ENCODE peak calls at places on chromosome 5, in ten cellular contexts. I, N, A, Y, V, E, B, H, U and K are unnamed samples.

GRCh38 chr5:90558344-90559192 is at the start of gene ADGRV1:
- DNase-seq in I (peak), N (no peak), A (no peak), Y (peak), V (peak), E (peak), B (peak), H (peak), U (peak), K (no peak)

GRCh38 chr5:909086-909485 is 16.4 kb downstream of the TRIP13 start:
- DNase-seq in I (no peak), N (peak), A (no peak), Y (no peak), V (no peak), E (no peak), B (no peak), H (no peak), U (no peak), K (no peak)

GRCh38 chr5:135220394-135221186 is 178.4 kb downstream of the MACROH2A1 start:
- DNase-seq in I (no peak), N (peak), A (no peak), Y (peak), V (no peak), E (no peak), B (no peak), H (no peak), U (no peak), K (no peak)

GRCh38 chr5:759111-759741 is 25.3 kb downstream of the ZDHHC11B start:
- DNase-seq in I (no peak), N (peak), A (no peak), Y (peak), V (no peak), E (no peak), B (peak), H (no peak), U (no peak), K (peak)

GRCh38 chr5:140165921-140166270 is 9.1 kb upstream of the CYSTM1 start:
- DNase-seq in I (no peak), N (no peak), A (no peak), Y (no peak), V (no peak), E (no peak), B (no peak), H (no peak), U (no peak), K (no peak)

GRCh38 chr5:159629158-159629557 is 287.1 kb upstream of the ADRA1B start:
- DNase-seq in I (no peak), N (no peak), A (no peak), Y (no peak), V (no peak), E (no peak), B (no peak), H (no peak), U (no peak), K (no peak)

GRCh38 chr5:136810198-136810823 is 445.0 kb upstream of the TRPC7 start:
- DNase-seq in I (no peak), N (no peak), A (no peak), Y (no peak), V (no peak), E (no peak), B (no peak), H (no peak), U (no peak), K (no peak)

GRCh38 chr5:168978500-168978899 is 322.4 kb downstream of the SLIT3 start:
- DNase-seq in I (no peak), N (no peak), A (no peak), Y (no peak), V (no peak), E (no peak), B (no peak), H (no peak), U (no peak), K (no peak)

GRCh38 chr5:92969781-92970237 is 611.2 kb downstream of the NR2F1-AS1 start:
- DNase-seq in I (no peak), N (no peak), A (no peak), Y (no peak), V (no peak), E (no peak), B (no peak), H (no peak), U (no peak), K (no peak)

GRCh38 chr5:126692971-126693370 is 84.0 kb upstream of the LMNB1 start:
- DNase-seq in I (no peak), N (no peak), A (no peak), Y (no peak), V (no peak), E (no peak), B (no peak), H (no peak), U (no peak), K (no peak)

GRCh38 chr5:148384389-148384756 is 615 bp downstream of the FBXO38 start:
- DNase-seq in I (no peak), N (no peak), A (no peak), Y (no peak), V (no peak), E (peak), B (peak), H (no peak), U (no peak), K (no peak)

GRCh38 chr5:151706906-151707305 is 20.2 kb upstream of the SPARC start:
- DNase-seq in I (no peak), N (no peak), A (no peak), Y (no peak), V (no peak), E (no peak), B (no peak), H (no peak), U (no peak), K (no peak)

GRCh38 chr5:322281-322941 is 897 bp downstream of the AHRR start:
- DNase-seq in I (no peak), N (no peak), A (no peak), Y (no peak), V (no peak), E (no peak), B (no peak), H (no peak), U (no peak), K (no peak)

GRCh38 chr5:80963521-80963895 is 3.3 kb downstream of the RASGRF2 start:
- DNase-seq in I (no peak), N (no peak), A (no peak), Y (no peak), V (no peak), E (no peak), B (no peak), H (no peak), U (no peak), K (no peak)

GRCh38 chr5:169561883-169562282 is 21.7 kb upstream of the SPDL1 start:
- DNase-seq in I (no peak), N (no peak), A (no peak), Y (no peak), V (no peak), E (no peak), B (no peak), H (no peak), U (no peak), K (no peak)

GRCh38 chr5:9467199-9468069 is 78.4 kb downstream of the SEMA5A start:
- DNase-seq in I (no peak), N (peak), A (no peak), Y (peak), V (no peak), E (no peak), B (no peak), H (no peak), U (no peak), K (no peak)

GRCh38 chr5:53031695-53032096 is 42.5 kb downstream of the ITGA2 start:
- DNase-seq in I (no peak), N (no peak), A (no peak), Y (no peak), V (no peak), E (no peak), B (no peak), H (no peak), U (no peak), K (no peak)

GRCh38 chr5:148730272-148730954 is 76.1 kb upstream of the HTR4 start:
- DNase-seq in I (no peak), N (no peak), A (no peak), Y (no peak), V (no peak), E (no peak), B (no peak), H (no peak), U (no peak), K (no peak)

GRCh38 chr5:1799110-1799601 is 481 bp downstream of the MRPL36 start:
- DNase-seq in I (no peak), N (no peak), A (no peak), Y (no peak), V (peak), E (no peak), B (peak), H (no peak), U (no peak), K (no peak)

GRCh38 chr5:111530298-111530740 is 18.0 kb upstream of the STARD4 start:
- DNase-seq in I (peak), N (peak), A (peak), Y (peak), V (peak), E (peak), B (peak), H (no peak), U (peak), K (peak)

GRCh38 chr5:135437796-135438560 is 9.2 kb downstream of the DCANP1 start:
- DNase-seq in I (peak), N (peak), A (no peak), Y (peak), V (no peak), E (peak), B (peak), H (no peak), U (no peak), K (peak)

GRCh38 chr5:168295574-168296201 is 4.2 kb downstream of the WWC1 start:
- DNase-seq in I (no peak), N (no peak), A (no peak), Y (no peak), V (no peak), E (no peak), B (peak), H (peak), U (no peak), K (no peak)

GRCh38 chr5:11650936-11651335 is 253.3 kb downstream of the CTNND2 start:
- DNase-seq in I (no peak), N (no peak), A (no peak), Y (no peak), V (no peak), E (no peak), B (no peak), H (peak), U (no peak), K (no peak)

GRCh38 chr5:139985733-139986132 is 57.4 kb downstream of the NRG2 start:
- DNase-seq in I (no peak), N (no peak), A (no peak), Y (no peak), V (no peak), E (no peak), B (no peak), H (no peak), U (no peak), K (no peak)

GRCh38 chr5:332843-333242 is 11.3 kb downstream of the AHRR start:
- DNase-seq in I (no peak), N (no peak), A (no peak), Y (no peak), V (no peak), E (no peak), B (no peak), H (no peak), U (no peak), K (no peak)

DNA sequence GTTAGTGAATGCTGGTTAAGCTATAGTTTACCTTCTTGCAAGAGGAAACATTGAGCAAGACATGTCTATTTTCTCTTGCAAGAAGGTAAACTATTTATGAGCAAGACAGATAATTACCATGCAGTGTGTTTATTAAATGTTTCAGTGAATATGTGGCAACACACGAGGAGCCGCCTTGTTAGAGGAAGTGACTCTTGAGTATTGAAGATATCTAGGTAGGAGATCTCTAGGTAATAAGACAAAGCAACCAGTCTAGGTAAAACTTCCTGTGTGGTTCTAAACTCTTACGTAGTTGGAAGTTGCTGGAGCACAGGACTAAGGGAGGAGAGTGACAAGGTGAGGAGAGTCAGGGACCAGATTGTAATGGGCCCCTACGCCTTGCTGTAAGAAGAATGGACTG is 16.8 kb downstream of the SKP2 start:
- DNase-seq in I (no peak), N (no peak), A (no peak), Y (no peak), V (no peak), E (no peak), B (no peak), H (no peak), U (no peak), K (no peak)
- TF ChIP-seq POLR2A in I (no peak), N (no peak), A (no peak), Y (no peak), V (no peak), E (no peak), B (no peak), H (no peak), U (no peak), K (no peak)

GRCh38 chr5:141514330-141515111 is 25.6 kb downstream of the PCDHGC5 start:
- DNase-seq in I (peak), N (no peak), A (no peak), Y (no peak), V (no peak), E (no peak), B (no peak), H (peak), U (no peak), K (no peak)

GRCh38 chr5:141515141-141515540 is 26.3 kb downstream of the PCDHGC5 start:
- DNase-seq in I (no peak), N (no peak), A (no peak), Y (no peak), V (no peak), E (no peak), B (no peak), H (no peak), U (no peak), K (no peak)

GRCh38 chr5:141513021-141513626 is 24.2 kb downstream of the PCDHGC5 start:
- DNase-seq in I (peak), N (no peak), A (no peak), Y (no peak), V (no peak), E (no peak), B (peak), H (no peak), U (peak), K (no peak)

GRCh38 chr5:141512390-141513020 is 23.6 kb downstream of the PCDHGC5 start:
- DNase-seq in I (peak), N (peak), A (no peak), Y (peak), V (no peak), E (peak), B (peak), H (peak), U (peak), K (peak)

DNA sequence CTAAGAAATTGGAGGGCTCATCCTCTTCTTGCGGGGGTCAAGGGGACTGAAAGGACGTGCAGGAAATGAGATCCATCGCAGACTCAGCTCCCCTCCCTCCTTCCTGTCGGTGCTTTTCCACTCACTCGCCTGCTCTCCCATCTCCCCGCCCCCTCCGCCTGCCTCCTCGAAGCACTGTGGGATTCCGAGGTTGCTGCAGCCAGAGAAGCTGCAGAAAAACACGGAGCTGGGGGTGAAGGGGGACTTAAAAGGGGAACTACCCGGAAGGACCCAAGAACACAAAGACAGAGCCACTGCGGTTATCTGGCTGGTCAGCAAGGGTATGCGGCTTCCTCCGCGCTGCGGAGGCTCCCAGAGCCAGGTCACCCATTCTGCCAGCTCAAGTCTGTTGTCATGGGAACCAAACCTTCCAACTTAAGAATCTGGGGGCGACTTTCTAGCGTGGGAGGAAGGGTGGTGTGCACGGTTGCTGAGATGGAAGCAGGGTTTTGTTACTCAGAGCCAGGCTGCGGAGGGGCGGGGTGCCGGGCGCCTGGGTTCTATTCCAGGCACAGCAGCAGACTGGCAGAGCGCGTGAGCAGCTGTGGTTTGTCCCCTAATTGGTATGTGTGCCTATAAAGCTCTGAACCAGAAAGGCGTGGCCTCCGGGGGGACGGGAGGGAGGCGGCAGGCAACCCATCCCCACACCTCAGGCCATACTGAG is 24.9 kb downstream of the PCDHGC5 start:
- DNase-seq in I (peak), N (peak), A (no peak), Y (no peak), V (no peak), E (peak), B (peak), H (no peak), U (peak), K (peak)
- TF ChIP-seq POLR2A in I (no peak), N (no peak), A (no peak), Y (no peak), V (no peak), E (no peak), B (no peak), H (no peak), U (no peak), K (peak)

GRCh38 chr5:83172011-83172410 is 94.7 kb downstream of the XRCC4 start:
- DNase-seq in I (no peak), N (no peak), A (no peak), Y (no peak), V (no peak), E (no peak), B (no peak), H (no peak), U (no peak), K (no peak)

GRCh38 chr5:83172655-83173054 is 95.3 kb downstream of the XRCC4 start:
- DNase-seq in I (no peak), N (no peak), A (no peak), Y (no peak), V (no peak), E (no peak), B (no peak), H (no peak), U (no peak), K (no peak)

GRCh38 chr5:83167506-83167905 is 90.2 kb downstream of the XRCC4 start:
- DNase-seq in I (no peak), N (no peak), A (no peak), Y (no peak), V (no peak), E (no peak), B (no peak), H (no peak), U (no peak), K (no peak)

GRCh38 chr5:83173826-83174225 is 96.5 kb downstream of the XRCC4 start:
- DNase-seq in I (no peak), N (no peak), A (no peak), Y (no peak), V (no peak), E (no peak), B (no peak), H (no peak), U (no peak), K (no peak)

GRCh38 chr5:83169938-83170337 is 92.6 kb downstream of the XRCC4 start:
- DNase-seq in I (no peak), N (no peak), A (no peak), Y (no peak), V (no peak), E (no peak), B (no peak), H (no peak), U (no peak), K (no peak)
- TF ChIP-seq POLR2A in I (no peak), N (no peak), A (no peak), Y (no peak), V (no peak), E (no peak), B (no peak), H (no peak), U (no peak), K (no peak)

DNA sequence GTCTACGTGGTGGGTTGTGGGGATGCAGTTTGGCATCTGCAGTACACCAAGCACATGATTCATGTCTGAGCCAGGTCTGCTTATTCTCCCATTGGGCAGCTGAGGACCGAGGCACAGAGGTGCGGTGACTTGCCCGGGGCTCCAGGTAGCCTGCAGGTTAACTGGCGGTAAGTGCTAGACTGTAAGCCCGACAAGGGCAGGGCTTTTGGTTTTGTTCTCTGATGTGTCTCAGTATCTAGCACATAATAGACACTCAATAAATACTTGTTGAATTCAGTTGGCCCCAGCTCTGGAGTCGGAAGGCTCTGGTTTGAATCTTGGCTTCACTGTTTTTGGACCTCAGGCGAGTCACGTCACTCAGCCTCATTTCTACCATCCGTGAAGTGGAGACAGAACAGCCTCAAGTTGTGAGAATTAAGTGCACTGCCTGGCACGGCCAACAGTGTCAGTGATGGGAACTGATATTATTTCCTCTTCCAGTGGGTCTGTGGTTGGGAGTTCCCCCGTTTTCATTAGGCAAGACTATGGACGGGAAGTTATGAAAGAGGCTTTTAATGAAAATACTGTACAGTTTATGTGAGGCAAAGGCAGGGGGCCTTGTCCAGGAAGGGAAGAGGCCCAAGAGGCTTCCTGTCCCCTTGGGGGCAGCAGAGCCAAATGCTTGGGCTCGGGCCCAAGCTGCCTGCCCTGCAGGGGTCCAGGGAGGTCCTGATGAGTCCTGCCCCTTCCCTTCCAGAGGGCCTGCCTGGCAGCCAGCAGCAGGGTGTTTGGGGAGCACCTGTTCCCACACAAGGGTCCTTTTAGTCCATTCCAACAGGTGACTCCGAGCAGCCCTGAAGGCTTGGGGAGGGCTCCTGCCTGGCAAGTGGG is 3.3 kb downstream of the PRELID1 start:
- DNase-seq in I (no peak), N (no peak), A (no peak), Y (no peak), V (no peak), E (no peak), B (peak), H (no peak), U (no peak), K (no peak)
- TF ChIP-seq POLR2A in I (no peak), N (no peak), A (no peak), Y (no peak), V (no peak), E (no peak), B (no peak), H (no peak), U (no peak), K (no peak)

DNA sequence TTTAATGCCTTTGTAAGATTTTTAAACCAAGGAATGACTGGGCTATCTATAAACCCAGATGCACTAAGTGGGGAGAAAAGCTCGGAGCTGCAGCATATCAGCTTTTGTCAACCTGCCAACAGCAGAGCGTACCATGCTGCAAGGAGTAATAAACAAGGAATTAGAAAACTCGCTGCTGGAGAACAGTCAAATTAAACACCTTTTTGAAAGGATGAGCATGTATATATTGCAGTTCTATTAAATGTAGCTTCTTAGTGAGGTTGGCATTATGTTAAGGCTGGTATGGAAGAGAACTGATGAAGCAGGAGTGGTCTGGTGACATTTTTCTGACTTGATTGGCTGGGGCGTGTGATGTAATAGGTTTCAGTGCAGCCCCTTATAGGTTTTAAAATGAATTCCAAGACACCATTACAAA is 74.7 kb downstream of the PIK3R1 start:
- DNase-seq in I (peak), N (no peak), A (no peak), Y (no peak), V (no peak), E (peak), B (no peak), H (no peak), U (peak), K (peak)
- TF ChIP-seq POLR2A in I (no peak), N (no peak), A (no peak), Y (no peak), V (no peak), E (no peak), B (no peak), H (no peak), U (no peak), K (no peak)